ENCODE peak calls at places on chromosomes 4 and X, in four cellular contexts. Z is SW 1271, J is astrocyte of the spinal cord, O is choroid plexus epithelial cell. P is an unnamed sample.

GRCh38 chr4:57777871-57778270 is 667.7 kb upstream of the IGFBP7 start:
- DNase-seq in Z (no peak), J (no peak), O (no peak), P (no peak)

GRCh38 chr4:83114576-83114975 is at the start of gene PLAC8:
- DNase-seq in Z (no peak), J (peak; percentile 5), O (peak; percentile 34), P (no peak)

GRCh38 chrX:19373034-19373891 is 29.5 kb downstream of the PDHA1 start:
- DNase-seq in Z (no peak), J (no peak), O (no peak), P (no peak)

GRCh38 chr4:178955614-178956013 is 1513.4 kb upstream of the AGA start:
- DNase-seq in Z (no peak), J (no peak), O (no peak), P (no peak)

GRCh38 chrX:72554448-72555140 is 18.0 kb downstream of the HDAC8 start:
- DNase-seq in Z (no peak), J (peak; percentile 10), O (peak; percentile 56), P (peak; percentile 42)

GRCh38 chr4:123746981-123747380 is 350.4 kb downstream of the SPRY1 start:
- DNase-seq in Z (no peak), J (no peak), O (peak; percentile 55), P (no peak)

GRCh38 chr4:173505924-173506779 is 23.9 kb downstream of the HAND2 start:
- DNase-seq in Z (peak; percentile 1), J (no peak), O (peak; percentile 49), P (peak; percentile 95)

GRCh38 chr4:102574317-102574716 is 73.2 kb downstream of the NFKB1 start:
- DNase-seq in Z (no peak), J (peak; percentile 60), O (peak; percentile 93), P (peak; percentile 41)

GRCh38 chr4:169968999-169969398 is 57.2 kb downstream of the MFAP3L start:
- DNase-seq in Z (no peak), J (peak; percentile 59), O (peak; percentile 39), P (peak; percentile 85)

GRCh38 chr4:126071346-126072333 is 756.9 kb downstream of the FAT4 start:
- DNase-seq in Z (no peak), J (peak; percentile 91), O (peak; percentile 87), P (no peak)

GRCh38 chr4:3294401-3295241 is 1.8 kb downstream of the RGS12 start:
- DNase-seq in Z (no peak), J (no peak), O (no peak), P (peak; percentile 54)

GRCh38 chrX:103624111-103624510 is 4.7 kb upstream of the TCEAL1 start:
- DNase-seq in Z (no peak), J (peak; percentile 69), O (peak; percentile 57), P (no peak)

GRCh38 chr4:41102360-41103092 is 111.8 kb downstream of the APBB2 start:
- DNase-seq in Z (no peak), J (no peak), O (no peak), P (peak; percentile 2)

GRCh38 chrX:154484255-154485149 is 1.9 kb downstream of the UBL4A start:
- DNase-seq in Z (no peak), J (no peak), O (no peak), P (peak; percentile 91)

GRCh38 chr4:105343523-105343931 is 130.3 kb downstream of the PPA2 start:
- DNase-seq in Z (no peak), J (peak; percentile 12), O (peak; percentile 51), P (no peak)

GRCh38 chr4:1518997-1519700 is 112.9 kb upstream of the NKX1-1 start:
- DNase-seq in Z (no peak), J (no peak), O (no peak), P (no peak)

GRCh38 chrX:30618160-30618765 is 35.0 kb upstream of the GK start:
- DNase-seq in Z (no peak), J (no peak), O (peak; percentile 31), P (no peak)

GRCh38 chr4:76388160-76388908 is 32.6 kb downstream of the CCDC158 start:
- DNase-seq in Z (no peak), J (peak; percentile 1), O (no peak), P (no peak)

GRCh38 chr4:56220261-56220660 is 167.0 kb downstream of the AASDH start:
- DNase-seq in Z (no peak), J (peak; percentile 66), O (peak; percentile 50), P (no peak)

GRCh38 chrX:103376118-103376978 is at the start of gene BEX3:
- DNase-seq in Z (peak; percentile 52), J (peak; percentile 52), O (peak; percentile 60), P (peak; percentile 70)

GRCh38 chr4:81491943-81492342 is 20.2 kb upstream of the RASGEF1B start:
- DNase-seq in Z (no peak), J (peak; percentile 4), O (peak; percentile 62), P (no peak)

GRCh38 chr4:77697860-77698599 is 92.4 kb downstream of the CXCL13 start:
- DNase-seq in Z (peak; percentile 44), J (peak; percentile 85), O (peak; percentile 85), P (peak; percentile 62)

GRCh38 chr4:167622481-167623240 is 388.4 kb upstream of the SPOCK3 start:
- DNase-seq in Z (peak; percentile 15), J (peak; percentile 62), O (peak; percentile 79), P (peak; percentile 64)

GRCh38 chr4:7842384-7843279 is 97.0 kb downstream of the AFAP1 start:
- DNase-seq in Z (peak; percentile 95), J (peak; percentile 98), O (peak; percentile 95), P (peak; percentile 92)